ENCODE peak calls at places on chromosomes 7 and 10, in five cellular contexts. One of them, this sample, is unnamed.

GRCh38 chr7:147193476-147193875 is 1076.9 kb downstream of the CNTNAP2 start:
- DNase-seq in K562: no peak
- DNase-seq in OCI-LY7: no peak
- DNase-seq in H1: no peak
- DNase-seq in GM23248: no peak
- DNase-seq in this sample: peak; percentile 23

GRCh38 chr10:7345717-7346116 is 65.1 kb downstream of the SFMBT2 start:
- DNase-seq in OCI-LY7: no peak
- DNase-seq in GM23248: no peak
- DNase-seq in H1: no peak
- DNase-seq in K562: no peak
- DNase-seq in this sample: no peak

GRCh38 chr10:71467569-71468362 is 71.0 kb downstream of the CDH23 start:
- DNase-seq in K562: no peak
- DNase-seq in OCI-LY7: no peak
- DNase-seq in H1: no peak
- DNase-seq in GM23248: no peak
- DNase-seq in this sample: no peak

GRCh38 chr10:95964786-95965185 is 57.0 kb downstream of the CC2D2B start:
- DNase-seq in GM23248: peak; percentile 13
- DNase-seq in H1: no peak
- DNase-seq in K562: no peak
- DNase-seq in OCI-LY7: no peak
- DNase-seq in this sample: no peak

GRCh38 chr7:37694208-37695080 is 10.9 kb downstream of the GPR141 start:
- DNase-seq in OCI-LY7: no peak
- DNase-seq in GM23248: no peak
- DNase-seq in K562: no peak
- DNase-seq in H1: no peak
- DNase-seq in this sample: peak; percentile 21

GRCh38 chr10:78248651-78249464 is 215.2 kb downstream of the RPS24 start:
- DNase-seq in K562: no peak
- DNase-seq in H1: no peak
- DNase-seq in OCI-LY7: no peak
- DNase-seq in GM23248: peak; percentile 91
- DNase-seq in this sample: no peak

GRCh38 chr7:50497068-50497642 is 47.0 kb upstream of the FIGNL1 start:
- DNase-seq in OCI-LY7: no peak
- DNase-seq in K562: peak; percentile 21
- DNase-seq in GM23248: peak; percentile 75
- DNase-seq in H1: no peak
- DNase-seq in this sample: no peak

GRCh38 chr10:122343936-122344335 is 30.6 kb upstream of the PLEKHA1 start:
- DNase-seq in H1: no peak
- DNase-seq in K562: no peak
- DNase-seq in GM23248: no peak
- DNase-seq in OCI-LY7: no peak
- DNase-seq in this sample: no peak

GRCh38 chr10:130717088-130717487 is 580.9 kb downstream of the GLRX3 start:
- DNase-seq in K562: no peak
- DNase-seq in GM23248: no peak
- DNase-seq in H1: no peak
- DNase-seq in OCI-LY7: no peak
- DNase-seq in this sample: peak; percentile 19

GRCh38 chr7:22730921-22731654 is 4.1 kb downstream of the IL6 start:
- DNase-seq in K562: no peak
- DNase-seq in GM23248: peak; percentile 88
- DNase-seq in H1: no peak
- DNase-seq in OCI-LY7: no peak
- DNase-seq in this sample: no peak

GRCh38 chr7:4833691-4834600 is 27.9 kb downstream of the PAPOLB start:
- DNase-seq in H1: no peak
- DNase-seq in OCI-LY7: no peak
- DNase-seq in GM23248: no peak
- DNase-seq in K562: no peak
- DNase-seq in this sample: no peak

GRCh38 chr10:17502788-17503187 is 48.4 kb upstream of the ST8SIA6 start:
- DNase-seq in K562: no peak
- DNase-seq in H1: no peak
- DNase-seq in OCI-LY7: no peak
- DNase-seq in GM23248: no peak
- DNase-seq in this sample: no peak

GRCh38 chr10:110893559-110894179 is 21.9 kb downstream of the PDCD4 start:
- DNase-seq in GM23248: peak; percentile 72
- DNase-seq in K562: no peak
- DNase-seq in H1: no peak
- DNase-seq in OCI-LY7: peak; percentile 85
- DNase-seq in this sample: peak; percentile 48

GRCh38 chr10:70355234-70356021 is 27.0 kb downstream of the LRRC20 start:
- DNase-seq in K562: no peak
- DNase-seq in OCI-LY7: peak; percentile 61
- DNase-seq in GM23248: no peak
- DNase-seq in H1: no peak
- DNase-seq in this sample: peak; percentile 82

GRCh38 chr10:120950103-120950561 is 99.0 kb downstream of the WDR11 start:
- DNase-seq in GM23248: peak; percentile 40
- DNase-seq in OCI-LY7: no peak
- DNase-seq in K562: no peak
- DNase-seq in H1: peak; percentile 54
- DNase-seq in this sample: peak; percentile 89

GRCh38 chr7:50362142-50362541 is 57.6 kb downstream of the IKZF1 start:
- DNase-seq in GM23248: no peak
- DNase-seq in H1: no peak
- DNase-seq in OCI-LY7: no peak
- DNase-seq in K562: no peak
- DNase-seq in this sample: no peak

GRCh38 chr10:89575037-89575436 is 39.6 kb upstream of the SLC16A12 start:
- DNase-seq in K562: no peak
- DNase-seq in GM23248: no peak
- DNase-seq in OCI-LY7: no peak
- DNase-seq in H1: no peak
- DNase-seq in this sample: no peak

GRCh38 chr7:117875566-117875965 is 2.3 kb upstream of the CTTNBP2 start:
- DNase-seq in GM23248: peak; percentile 4
- DNase-seq in H1: no peak
- DNase-seq in OCI-LY7: no peak
- DNase-seq in K562: no peak
- DNase-seq in this sample: peak; percentile 84

GRCh38 chr10:88110355-88110754 is 246.9 kb downstream of the PTEN start:
- DNase-seq in H1: no peak
- DNase-seq in K562: no peak
- DNase-seq in OCI-LY7: no peak
- DNase-seq in GM23248: peak; percentile 81
- DNase-seq in this sample: no peak

GRCh38 chr7:139589474-139589873 is 66.0 kb downstream of the CLEC2L start:
- DNase-seq in OCI-LY7: no peak
- DNase-seq in K562: no peak
- DNase-seq in GM23248: peak; percentile 13
- DNase-seq in H1: no peak
- DNase-seq in this sample: no peak

GRCh38 chr7:42833411-42833810 is 78.5 kb downstream of the C7orf25 start:
- DNase-seq in OCI-LY7: no peak
- DNase-seq in GM23248: peak; percentile 9
- DNase-seq in K562: no peak
- DNase-seq in H1: no peak
- DNase-seq in this sample: no peak

GRCh38 chr7:142328006-142328405 is 70.1 kb upstream of the PRSS58 start:
- DNase-seq in K562: no peak
- DNase-seq in H1: no peak
- DNase-seq in OCI-LY7: peak; percentile 34
- DNase-seq in GM23248: no peak
- DNase-seq in this sample: peak; percentile 67

GRCh38 chr10:7720478-7720877 is 17.4 kb downstream of the ITIH2 start:
- DNase-seq in K562: no peak
- DNase-seq in GM23248: no peak
- DNase-seq in H1: no peak
- DNase-seq in OCI-LY7: no peak
- DNase-seq in this sample: no peak

GRCh38 chr7:74002474-74003017 is 25.4 kb upstream of the ELN start:
- DNase-seq in H1: no peak
- DNase-seq in GM23248: peak; percentile 78
- DNase-seq in K562: no peak
- DNase-seq in OCI-LY7: no peak
- DNase-seq in this sample: no peak

GRCh38 chr7:139648617-139648932 is 125.1 kb downstream of the CLEC2L start:
- DNase-seq in K562: no peak
- DNase-seq in GM23248: no peak
- DNase-seq in H1: no peak
- DNase-seq in OCI-LY7: no peak
- DNase-seq in this sample: no peak

GRCh38 chr10:60282771-60283353 is 106.8 kb downstream of the ANK3 start:
- DNase-seq in GM23248: peak; percentile 56
- DNase-seq in K562: no peak
- DNase-seq in OCI-LY7: peak; percentile 8
- DNase-seq in H1: no peak
- DNase-seq in this sample: no peak

GRCh38 chr7:116258734-116259133 is 48.4 kb downstream of the TES start:
- DNase-seq in H1: no peak
- DNase-seq in K562: peak; percentile 64
- DNase-seq in OCI-LY7: peak; percentile 45
- DNase-seq in GM23248: peak; percentile 82
- DNase-seq in this sample: peak; percentile 52

GRCh38 chr7:112510032-112510742 is 29.4 kb downstream of the LSMEM1 start:
- DNase-seq in H1: no peak
- DNase-seq in K562: no peak
- DNase-seq in GM23248: peak; percentile 88
- DNase-seq in OCI-LY7: no peak
- DNase-seq in this sample: no peak

GRCh38 chr7:106855540-106856132 is 9.4 kb upstream of the PIK3CG start:
- DNase-seq in H1: no peak
- DNase-seq in GM23248: no peak
- DNase-seq in K562: no peak
- DNase-seq in OCI-LY7: no peak
- DNase-seq in this sample: no peak

GRCh38 chr10:31083765-31084184 is 52.1 kb upstream of the ZNF438 start:
- DNase-seq in OCI-LY7: peak; percentile 15
- DNase-seq in K562: peak; percentile 21
- DNase-seq in GM23248: peak; percentile 62
- DNase-seq in H1: peak; percentile 76
- DNase-seq in this sample: peak; percentile 53

GRCh38 chr7:2635148-2635668 is 3.4 kb downstream of the TTYH3 start:
- DNase-seq in K562: no peak
- DNase-seq in OCI-LY7: no peak
- DNase-seq in GM23248: peak; percentile 33
- DNase-seq in H1: no peak
- DNase-seq in this sample: no peak

GRCh38 chr7:2637505-2638223 is 5.9 kb downstream of the TTYH3 start:
- DNase-seq in H1: no peak
- DNase-seq in K562: no peak
- DNase-seq in OCI-LY7: peak; percentile 71
- DNase-seq in GM23248: no peak
- DNase-seq in this sample: no peak

GRCh38 chr7:2638224-2638991 is 6.6 kb downstream of the TTYH3 start:
- DNase-seq in OCI-LY7: no peak
- DNase-seq in GM23248: peak; percentile 92
- DNase-seq in H1: no peak
- DNase-seq in K562: no peak
- DNase-seq in this sample: no peak

GRCh38 chr7:2635810-2636701 is 4.3 kb downstream of the TTYH3 start:
- DNase-seq in GM23248: no peak
- DNase-seq in OCI-LY7: no peak
- DNase-seq in H1: no peak
- DNase-seq in K562: no peak
- DNase-seq in this sample: no peak

DNA sequence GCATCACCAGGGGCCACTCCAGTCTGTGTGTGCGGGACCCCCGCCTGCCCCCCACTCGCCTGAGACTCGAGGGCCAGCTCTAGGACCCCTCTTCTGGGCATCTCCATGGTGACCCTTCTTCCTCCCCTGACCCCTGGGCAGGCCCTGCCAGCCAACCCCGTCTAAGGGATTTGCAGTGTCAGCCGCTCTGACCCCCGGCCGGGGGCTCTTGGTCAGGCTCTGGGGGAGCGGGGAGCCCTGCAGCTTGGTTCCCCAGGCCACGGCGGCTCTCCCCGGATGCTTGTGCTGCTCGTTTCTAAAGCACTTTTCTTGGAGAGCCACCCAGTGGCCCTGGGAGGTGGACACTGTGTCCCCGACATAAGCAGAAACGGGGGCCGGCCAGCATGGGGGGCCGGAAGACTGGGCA is 5.3 kb downstream of the TTYH3 start:
- DNase-seq in K562: no peak
- DNase-seq in H1: no peak
- DNase-seq in OCI-LY7: no peak
- DNase-seq in GM23248: no peak
- DNase-seq in this sample: no peak
- H3K79me2 ChIP-seq in K562: no peaks in the 10 kb centered on the region
- H3K79me2 ChIP-seq in H1: peaks cover 86% of the 10 kb centered on the region
- H3K79me2 ChIP-seq in OCI-LY7: no peaks in the 10 kb centered on the region
- H3K79me2 ChIP-seq in GM23248: peaks cover 74% of the 10 kb centered on the region
- H3K79me2 ChIP-seq in this sample: peaks cover 89% of the 10 kb centered on the region

DNA sequence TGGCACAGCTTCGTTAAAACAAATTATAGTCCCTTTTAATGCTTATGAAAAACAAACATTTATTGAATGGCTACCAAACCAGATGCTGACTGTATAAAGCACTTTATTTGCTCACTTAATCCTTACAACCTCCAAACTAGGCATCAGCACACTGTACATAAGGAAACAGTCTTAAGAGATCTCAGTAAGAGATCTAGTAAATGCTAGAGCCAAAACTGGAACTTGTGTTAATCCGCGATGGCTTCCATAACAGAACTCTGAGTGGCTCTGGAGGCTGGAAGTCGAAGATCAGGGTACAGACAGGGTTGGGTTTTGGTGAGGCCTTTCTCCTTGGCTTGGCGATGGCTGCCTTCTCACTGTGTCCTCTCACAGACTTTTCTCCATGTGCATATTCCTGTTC is 27.0 kb downstream of the PDZD8 start:
- DNase-seq in OCI-LY7: no peak
- DNase-seq in GM23248: no peak
- DNase-seq in H1: no peak
- DNase-seq in K562: no peak
- DNase-seq in this sample: no peak
- H3K79me2 ChIP-seq in OCI-LY7: peaks cover 34% of the 10 kb centered on the region
- H3K79me2 ChIP-seq in GM23248: peaks cover 99% of the 10 kb centered on the region
- H3K79me2 ChIP-seq in H1: peaks cover 71% of the 10 kb centered on the region
- H3K79me2 ChIP-seq in K562: peaks cover 98% of the 10 kb centered on the region
- H3K79me2 ChIP-seq in this sample: peaks cover 96% of the 10 kb centered on the region

GRCh38 chr10:86390337-86391120 is 23.9 kb upstream of the GRID1 start:
- DNase-seq in GM23248: no peak
- DNase-seq in K562: no peak
- DNase-seq in OCI-LY7: peak; percentile 41
- DNase-seq in H1: peak; percentile 34
- DNase-seq in this sample: no peak
- H3K79me2 ChIP-seq in GM23248: no peaks in the 10 kb centered on the region
- H3K79me2 ChIP-seq in K562: no peaks in the 10 kb centered on the region
- H3K79me2 ChIP-seq in OCI-LY7: peaks cover 22% of the 10 kb centered on the region
- H3K79me2 ChIP-seq in H1: no peaks in the 10 kb centered on the region
- H3K79me2 ChIP-seq in this sample: no peaks in the 10 kb centered on the region

DNA sequence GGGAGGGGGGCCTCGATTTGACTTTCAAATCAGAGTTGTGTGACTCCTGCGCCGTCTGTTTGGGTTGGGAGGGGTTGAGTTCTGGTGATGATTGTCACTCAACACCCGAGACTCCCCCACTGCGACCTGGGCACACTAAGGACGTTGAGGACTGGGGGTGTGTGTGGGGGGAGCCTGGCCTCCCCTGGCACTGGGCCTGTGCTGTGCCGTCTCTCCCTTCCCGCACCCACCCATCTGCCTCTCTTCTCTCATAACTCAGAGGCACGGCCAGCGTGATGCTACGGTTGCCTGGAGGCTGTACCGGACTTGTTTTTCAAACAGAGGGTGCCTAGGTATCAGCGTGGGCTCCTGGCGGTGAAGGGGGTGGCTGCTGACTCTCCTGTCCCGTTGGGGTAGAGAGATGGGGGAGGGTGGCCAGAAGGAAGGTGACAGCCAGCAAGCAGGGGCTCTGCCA is 56.7 kb upstream of the PFKFB3 start:
- DNase-seq in GM23248: no peak
- DNase-seq in K562: no peak
- DNase-seq in H1: no peak
- DNase-seq in OCI-LY7: peak; percentile 31
- DNase-seq in this sample: no peak
- H3K79me2 ChIP-seq in GM23248: no peaks in the 10 kb centered on the region
- H3K79me2 ChIP-seq in K562: peaks cover 51% of the 10 kb centered on the region
- H3K79me2 ChIP-seq in H1: peaks cover 13% of the 10 kb centered on the region
- H3K79me2 ChIP-seq in OCI-LY7: no peaks in the 10 kb centered on the region
- H3K79me2 ChIP-seq in this sample: peaks cover 12% of the 10 kb centered on the region

This sample was measured in neural progenitor cell.